ENCODE peak calls at places on chromosomes 3 and 15, in four cellular contexts. K is K562, H is HepG2, M is GM12878. A is an unnamed sample.
A peak's percentile ranks its signal among the peaks of the same experiment; 100 is the strongest.

GRCh38 chr3:149487598-149488197 is 13.2 kb downstream of the TM4SF4 start:
- DNase-seq in M (no peak), H (no peak), K (peak; percentile 43), A (no peak)

GRCh38 chr3:65545429-65545828 is 493.3 kb downstream of the MAGI1 start:
- DNase-seq in K (no peak), H (no peak), M (no peak), A (no peak)

GRCh38 chr3:48966367-48966766 is 23.7 kb upstream of the P4HTM start:
- DNase-seq in K (no peak), M (no peak), H (no peak), A (no peak)

GRCh38 chr3:157436583-157437300 is at the start of gene PTX3:
- DNase-seq in K (no peak), H (no peak), M (no peak), A (peak; percentile 8)

GRCh38 chr3:11200679-11200952 is 46.3 kb downstream of the HRH1 start:
- DNase-seq in H (no peak), M (no peak), K (no peak), A (no peak)

GRCh38 chr3:165854696-165855095 is 17.5 kb upstream of the BCHE start:
- DNase-seq in M (no peak), K (peak; percentile 7), H (peak; percentile 1), A (no peak)

GRCh38 chr15:92907880-92908279 is 7.8 kb downstream of the CHD2 start:
- DNase-seq in H (no peak), M (no peak), K (no peak), A (peak; percentile 78)

GRCh38 chr15:56244237-56244810 is 645 bp upstream of the RFX7 start:
- DNase-seq in H (peak; percentile 82), K (peak; percentile 47), M (no peak), A (peak; percentile 75)

GRCh38 chr3:140459462-140459861 is 218.4 kb upstream of the TRIM42 start:
- DNase-seq in M (no peak), H (no peak), K (no peak), A (no peak)

GRCh38 chr3:98775459-98775858 is 12.3 kb downstream of the ST3GAL6 start:
- DNase-seq in H (no peak), M (no peak), K (no peak), A (no peak)

GRCh38 chr15:45268135-45268534 is 16.1 kb downstream of the SLC28A2 start:
- DNase-seq in K (no peak), H (peak; percentile 30), M (no peak), A (peak; percentile 18)

GRCh38 chr15:59995568-59996349 is 8.4 kb upstream of the FOXB1 start:
- DNase-seq in M (no peak), H (no peak), K (no peak), A (no peak)

GRCh38 chr3:147341727-147342126 is 64.6 kb downstream of the ZIC4 start:
- DNase-seq in H (no peak), K (no peak), M (no peak), A (no peak)
- TF ChIP-seq REST in H (no peak), K (no peak), M (no peak), A (no peak)

DNA sequence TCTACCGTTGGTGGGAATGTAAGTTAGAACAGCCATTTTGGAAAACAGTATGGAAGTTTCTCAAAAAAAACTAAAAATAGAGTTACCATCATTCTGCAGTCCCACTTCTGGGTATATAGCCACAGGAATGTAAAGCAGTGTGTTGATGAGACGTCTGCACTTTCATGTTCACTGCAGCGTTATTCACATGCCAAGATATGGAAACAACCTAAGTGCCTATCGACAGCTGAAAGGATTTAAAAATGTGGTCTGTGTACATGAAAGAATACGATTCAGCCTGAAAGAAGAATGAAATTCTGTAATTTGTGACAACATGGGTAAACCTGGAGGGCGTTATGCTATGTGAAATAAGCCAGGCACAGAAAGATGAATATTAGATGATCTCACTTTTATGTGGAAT is 157.7 kb downstream of the THSD4 start:
- DNase-seq in M (no peak), K (no peak), H (no peak), A (no peak)
- TF ChIP-seq POLR2AphosphoS2 in M (no peak), K (no peak), H (no peak), A (no peak)

GRCh38 chr3:24853685-24854341 is 359.2 kb upstream of the THRB start:
- DNase-seq in H (no peak), K (no peak), M (no peak), A (no peak)
- TF ChIP-seq REST in H (no peak), K (no peak), M (no peak), A (no peak)

GRCh38 chr3:33218446-33219174 is at the start of gene SUSD5:
- DNase-seq in K (no peak), M (no peak), H (no peak), A (peak; percentile 31)
- TF ChIP-seq POLR2AphosphoS2 in K (no peak), M (no peak), H (no peak), A (no peak)

GRCh38 chr3:196942226-196942914 is at the start of gene NCBP2:
- DNase-seq in M (peak; percentile 95), H (peak; percentile 95), K (peak; percentile 91), A (peak; percentile 87)
- TF ChIP-seq REST in M (peak; percentile 10), H (no peak), K (no peak), A (peak; percentile 39)

GRCh38 chr3:32934150-32934742 is 17.2 kb upstream of the CCR4 start:
- DNase-seq in M (no peak), H (no peak), K (no peak), A (peak; percentile 21)
- TF ChIP-seq POLR2AphosphoS2 in M (no peak), H (no peak), K (no peak), A (no peak)

GRCh38 chr15:40932146-40932545 is 3.0 kb downstream of the DLL4 start:
- DNase-seq in K (no peak), M (no peak), H (no peak), A (no peak)

GRCh38 chr15:40928975-40929729 is at the start of gene DLL4:
- DNase-seq in M (no peak), H (peak; percentile 54), K (peak; percentile 94), A (peak; percentile 57)

GRCh38 chr15:40931300-40932142 is 2.4 kb downstream of the DLL4 start:
- DNase-seq in K (no peak), H (no peak), M (no peak), A (no peak)

GRCh38 chr15:40929730-40930429 is 740 bp downstream of the DLL4 start:
- DNase-seq in K (peak; percentile 45), M (no peak), H (no peak), A (peak; percentile 56)

DNA sequence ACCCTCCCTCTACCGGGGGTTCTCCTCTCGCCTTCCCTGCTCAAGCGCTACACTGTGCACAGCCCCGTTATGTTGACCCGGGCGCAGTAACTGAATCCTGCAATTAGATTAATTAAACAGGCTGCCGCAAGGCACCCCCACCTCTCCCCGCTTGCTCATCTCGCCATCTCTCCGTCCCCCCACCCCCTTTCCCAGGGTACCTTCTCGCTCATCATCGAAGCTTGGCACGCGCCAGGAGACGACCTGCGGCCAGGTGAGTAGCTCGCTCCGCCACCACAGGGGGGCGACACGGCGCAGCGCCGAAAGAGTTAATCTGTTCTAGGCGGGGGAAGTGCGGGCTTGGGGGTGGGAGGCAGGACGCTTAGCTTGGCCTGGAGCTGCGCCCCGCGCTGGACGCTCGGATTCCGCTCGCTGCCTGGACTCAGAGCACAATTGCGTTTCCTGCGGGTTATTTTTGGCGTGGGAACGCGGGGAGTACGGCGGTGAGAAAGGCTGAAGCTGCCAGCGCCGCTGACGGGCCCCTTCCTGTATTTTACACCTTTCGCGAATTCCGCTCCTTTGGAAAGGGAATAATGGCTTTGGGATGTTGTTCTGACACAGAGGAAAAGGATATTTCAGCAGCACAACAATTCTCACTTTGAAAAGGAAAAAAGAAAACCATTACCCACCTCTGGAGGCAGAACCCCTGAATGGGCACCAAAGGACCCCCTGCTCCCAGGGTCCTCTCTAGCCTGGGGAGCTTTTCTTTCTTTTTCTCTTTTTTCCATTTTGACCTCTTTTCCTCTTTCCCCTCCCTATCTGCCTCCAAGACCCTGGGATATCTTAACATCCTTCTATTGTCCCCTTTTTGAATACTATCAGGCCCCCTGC is 1.5 kb downstream of the DLL4 start:
- DNase-seq in H (peak; percentile 47), K (peak; percentile 82), M (no peak), A (no peak)
- TF ChIP-seq REST in H (no peak), K (no peak), M (no peak), A (no peak)

GRCh38 chr15:95325763-95326688 is 1004.5 kb upstream of the NR2F2 start:
- DNase-seq in M (no peak), K (no peak), H (no peak), A (no peak)

GRCh38 chr15:95326689-95327525 is 1003.6 kb upstream of the NR2F2 start:
- DNase-seq in K (no peak), H (no peak), M (no peak), A (no peak)

GRCh38 chr15:95328559-95328958 is 1001.9 kb upstream of the NR2F2 start:
- DNase-seq in K (no peak), H (no peak), M (no peak), A (no peak)

GRCh38 chr15:95327661-95328060 is 1002.8 kb upstream of the NR2F2 start:
- DNase-seq in K (no peak), H (no peak), M (no peak), A (no peak)

GRCh38 chr15:95329362-95329761 is 1001.1 kb upstream of the NR2F2 start:
- DNase-seq in K (no peak), M (no peak), H (no peak), A (no peak)
- TF ChIP-seq POLR2AphosphoS2 in K (no peak), M (no peak), H (no peak), A (no peak)

GRCh38 chr3:118607915-118608820 is 426.5 kb downstream of the IGSF11 start:
- DNase-seq in K (no peak), H (no peak), M (no peak), A (no peak)
- TF ChIP-seq REST in K (no peak), H (no peak), M (no peak), A (no peak)